ENCODE peak calls at places on chromosomes 3 and 15, in five cellular contexts. Y is NCI-H1105 treated with DMSO at 0.1 percent for 48 hours, M is NCI-H1092, Q is A172, U is right lobe of liver. W is an unnamed sample.

GRCh38 chr15:92163641-92164040 is 230.0 kb upstream of the ST8SIA2 start:
- DNase-seq in Y (no peak), M (no peak), Q (no peak), U (no peak), W (no peak)

GRCh38 chr3:119469378-119470189 is 821 bp downstream of the POGLUT1 start:
- DNase-seq in Y (peak), M (no peak), Q (peak), U (no peak), W (peak)

GRCh38 chr15:41985236-41986160 is 13.1 kb upstream of the EHD4 start:
- DNase-seq in Y (no peak), M (no peak), Q (no peak), U (no peak), W (no peak)

GRCh38 chr3:108664266-108664665 is 74.7 kb downstream of the DZIP3 start:
- DNase-seq in Y (no peak), M (no peak), Q (no peak), U (no peak), W (no peak)

GRCh38 chr3:192408007-192408655 is 319.2 kb downstream of the FGF12 start:
- DNase-seq in Y (no peak), M (no peak), Q (no peak), U (peak), W (no peak)

GRCh38 chr3:48562367-48563095 is 1.1 kb downstream of the UCN2 start:
- DNase-seq in Y (no peak), M (no peak), Q (no peak), U (no peak), W (no peak)

GRCh38 chr3:187821616-187822317 is 76.5 kb upstream of the BCL6 start:
- DNase-seq in Y (no peak), M (no peak), Q (no peak), U (no peak), W (no peak)

GRCh38 chr3:108546249-108546648 is 35.9 kb upstream of the MYH15 start:
- DNase-seq in Y (peak), M (no peak), Q (no peak), U (no peak), W (no peak)

GRCh38 chr15:83436513-83437158 is 10.5 kb upstream of the SH3GL3 start:
- DNase-seq in Y (peak), M (no peak), Q (peak), U (no peak), W (peak)

GRCh38 chr15:61157933-61158332 is 71.2 kb downstream of the RORA start:
- DNase-seq in Y (no peak), M (no peak), Q (no peak), U (no peak), W (no peak)

GRCh38 chr3:178960918-178961317 is 110.7 kb downstream of the ZMAT3 start:
- DNase-seq in Y (no peak), M (no peak), Q (no peak), U (no peak), W (no peak)

GRCh38 chr3:127454051-127454450 is 136.5 kb downstream of the TPRA1 start:
- DNase-seq in Y (no peak), M (no peak), Q (no peak), U (peak), W (no peak)

GRCh38 chr3:146817705-146818104 is 212.6 kb upstream of the PLSCR5 start:
- DNase-seq in Y (peak), M (no peak), Q (peak), U (no peak), W (no peak)

GRCh38 chr3:196198771-196199753 is 12.1 kb downstream of the ZDHHC19 start:
- DNase-seq in Y (no peak), M (no peak), Q (peak), U (no peak), W (no peak)

GRCh38 chr15:79496838-79497237 is 64.7 kb downstream of the MINAR1 start:
- DNase-seq in Y (no peak), M (no peak), Q (no peak), U (no peak), W (no peak)

GRCh38 chr3:24614353-24614752 is 119.7 kb upstream of the THRB start:
- DNase-seq in Y (no peak), M (no peak), Q (no peak), U (no peak), W (no peak)

GRCh38 chr3:126309861-126310655 is 47.1 kb downstream of the KLF15 start:
- DNase-seq in Y (no peak), M (no peak), Q (no peak), U (no peak), W (no peak)

GRCh38 chr15:30885814-30886213 is 17.9 kb upstream of the FAN1 start:
- DNase-seq in Y (no peak), M (no peak), Q (peak), U (no peak), W (no peak)

GRCh38 chr15:74136584-74137543 is 6.5 kb downstream of the ISLR2 start:
- DNase-seq in Y (no peak), M (peak), Q (peak), U (no peak), W (no peak)

GRCh38 chr15:89749951-89750559 is 994 bp downstream of the MESP1 start:
- DNase-seq in Y (peak), M (peak), Q (no peak), U (no peak), W (no peak)

GRCh38 chr3:193945126-193945525 is 190.8 kb upstream of the HES1 start:
- DNase-seq in Y (no peak), M (no peak), Q (no peak), U (no peak), W (no peak)